ENCODE peak calls at places on chromosomes 6 and 20, in seven cellular contexts. E is left lung, A is lower lobe of right lung, P is neural progenitor cell, H is IMR-90, K is neural crest cell, R is kidney epithelial cell. T is an unnamed sample.

GRCh38 chr6:2482773-2483172 is 237.4 kb upstream of the GMDS start:
- DNase-seq in E (no peak), A (no peak), P (no peak), H (no peak), K (no peak), R (no peak), T (no peak)

GRCh38 chr6:6654599-6655575 is 66.4 kb downstream of the LY86 start:
- DNase-seq in E (peak), A (no peak), P (no peak), H (no peak), K (no peak), R (no peak), T (no peak)

GRCh38 chr20:54874718-54875117 is 399.3 kb downstream of the DOK5 start:
- DNase-seq in E (no peak), A (no peak), P (no peak), H (no peak), K (no peak), R (no peak), T (no peak)

GRCh38 chr20:21031666-21032065 is 74.5 kb downstream of the LINC00237 start:
- DNase-seq in E (no peak), A (no peak), P (no peak), H (no peak), K (no peak), R (no peak), T (no peak)

GRCh38 chr6:88166901-88167624 is 916 bp upstream of the CNR1 start:
- DNase-seq in E (no peak), A (peak), P (peak), H (no peak), K (peak), R (no peak), T (peak)

GRCh38 chr6:130033999-130034814 is 15.8 kb downstream of the L3MBTL3 start:
- DNase-seq in E (no peak), A (no peak), P (no peak), H (peak), K (no peak), R (no peak), T (no peak)

GRCh38 chr6:124870611-124871201 is 91.5 kb upstream of the RNF217 start:
- DNase-seq in E (no peak), A (no peak), P (peak), H (peak), K (no peak), R (no peak), T (no peak)

GRCh38 chr6:129175066-129175465 is 292.1 kb downstream of the LAMA2 start:
- DNase-seq in E (no peak), A (no peak), P (no peak), H (no peak), K (no peak), R (no peak), T (no peak)

GRCh38 chr6:1916334-1916985 is 306.7 kb downstream of the FOXC1 start:
- DNase-seq in E (no peak), A (no peak), P (no peak), H (peak), K (no peak), R (peak), T (no peak)

GRCh38 chr20:2690718-2691117 is 1.9 kb upstream of the EBF4 start:
- DNase-seq in E (no peak), A (no peak), P (no peak), H (no peak), K (no peak), R (no peak), T (no peak)

GRCh38 chr20:44580581-44581268 is 1.7 kb upstream of the PKIG start:
- DNase-seq in E (no peak), A (no peak), P (no peak), H (no peak), K (no peak), R (no peak), T (no peak)

GRCh38 chr6:20835315-20836010 is 301.2 kb downstream of the CDKAL1 start:
- DNase-seq in E (no peak), A (no peak), P (no peak), H (no peak), K (no peak), R (no peak), T (no peak)

GRCh38 chr6:99588618-99589289 is 17.9 kb upstream of the PRDM13 start:
- DNase-seq in E (peak), A (peak), P (peak), H (peak), K (peak), R (peak), T (peak)

GRCh38 chr6:3741477-3741871 is 10.0 kb downstream of the PXDC1 start:
- DNase-seq in E (no peak), A (no peak), P (peak), H (no peak), K (no peak), R (no peak), T (no peak)

GRCh38 chr6:168232046-168232445 is 87.5 kb downstream of the DACT2 start:
- DNase-seq in E (no peak), A (no peak), P (no peak), H (no peak), K (no peak), R (no peak), T (no peak)

GRCh38 chr6:2973656-2974055 is 2.3 kb upstream of the SERPINB6 start:
- DNase-seq in E (no peak), A (no peak), P (no peak), H (no peak), K (no peak), R (no peak), T (no peak)

GRCh38 chr6:157139054-157139708 is 184.1 kb downstream of the TMEM242 start:
- DNase-seq in E (no peak), A (no peak), P (peak), H (no peak), K (no peak), R (no peak), T (peak)

GRCh38 chr6:169167581-169168301 is 85.9 kb downstream of the THBS2 start:
- DNase-seq in E (no peak), A (no peak), P (no peak), H (peak), K (no peak), R (no peak), T (no peak)

DNA sequence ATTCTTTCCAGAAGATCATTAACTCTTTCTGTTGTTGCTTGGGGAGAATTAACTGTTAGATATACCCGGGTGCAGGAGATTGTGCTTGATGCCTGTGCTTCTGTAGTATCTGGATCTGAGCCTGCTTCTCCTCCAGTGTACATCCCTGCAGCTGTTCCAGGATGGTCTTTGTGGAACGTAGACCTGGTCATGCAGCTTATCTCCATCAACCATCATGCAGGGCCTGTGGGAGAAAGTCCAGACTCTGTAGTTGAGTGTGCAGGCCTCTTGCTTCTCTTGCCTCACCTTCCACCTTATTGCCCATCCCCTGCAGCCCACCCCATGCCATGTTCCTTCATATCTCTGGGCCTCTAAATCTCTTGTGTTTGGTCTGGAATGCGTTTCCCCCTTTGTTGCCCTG is 75.3 kb upstream of the VSTM2L start:
- DNase-seq in E (no peak), A (no peak), P (no peak), H (no peak), K (no peak), R (no peak), T (no peak)
- TF ChIP-seq CTCF in E (no peak), A (no peak), P (no peak), H (no peak), K (no peak), R (no peak), T (no peak)

GRCh38 chr20:62501801-62502495 is 26.2 kb upstream of the GATA5 start:
- DNase-seq in E (no peak), A (no peak), P (no peak), H (peak), K (no peak), R (peak), T (no peak)

GRCh38 chr20:62498874-62499273 is 23.1 kb upstream of the GATA5 start:
- DNase-seq in E (no peak), A (no peak), P (no peak), H (no peak), K (no peak), R (no peak), T (no peak)

GRCh38 chr20:62502496-62503095 is 26.8 kb upstream of the GATA5 start:
- DNase-seq in E (no peak), A (no peak), P (no peak), H (no peak), K (no peak), R (no peak), T (no peak)

GRCh38 chr20:62499758-62500236 is 24.0 kb upstream of the GATA5 start:
- DNase-seq in E (no peak), A (no peak), P (no peak), H (no peak), K (no peak), R (no peak), T (no peak)

GRCh38 chr20:62500237-62500864 is 24.6 kb upstream of the GATA5 start:
- DNase-seq in E (peak), A (peak), P (peak), H (peak), K (peak), R (peak), T (peak)
- TF ChIP-seq CTCF in E (peak), A (peak), P (peak), H (peak), K (peak), R (peak), T (peak)

GRCh38 chr6:119078449-119079287 is at the start of gene FAM184A:
- DNase-seq in E (peak), A (peak), P (peak), H (peak), K (peak), R (no peak), T (peak)
- TF ChIP-seq CTCF in E (no peak), A (peak), P (peak), H (no peak), K (peak), R (peak), T (peak)

GRCh38 chr6:112282217-112282616 is 27.9 kb upstream of the LAMA4 start:
- DNase-seq in E (peak), A (peak), P (peak), H (peak), K (peak), R (peak), T (peak)
- TF ChIP-seq CTCF in E (no peak), A (peak), P (peak), H (peak), K (peak), R (peak), T (no peak)

GRCh38 chr6:43256670-43257664 is 13.7 kb downstream of the TTBK1 start:
- DNase-seq in E (no peak), A (no peak), P (no peak), H (no peak), K (no peak), R (no peak), T (no peak)

GRCh38 chr6:43255408-43256054 is 12.2 kb downstream of the TTBK1 start:
- DNase-seq in E (no peak), A (no peak), P (no peak), H (no peak), K (no peak), R (no peak), T (no peak)

GRCh38 chr6:43254846-43255245 is 11.6 kb downstream of the TTBK1 start:
- DNase-seq in E (no peak), A (no peak), P (no peak), H (no peak), K (no peak), R (no peak), T (no peak)

GRCh38 chr6:43253401-43253800 is 10.1 kb downstream of the TTBK1 start:
- DNase-seq in E (no peak), A (no peak), P (no peak), H (no peak), K (no peak), R (no peak), T (no peak)

DNA sequence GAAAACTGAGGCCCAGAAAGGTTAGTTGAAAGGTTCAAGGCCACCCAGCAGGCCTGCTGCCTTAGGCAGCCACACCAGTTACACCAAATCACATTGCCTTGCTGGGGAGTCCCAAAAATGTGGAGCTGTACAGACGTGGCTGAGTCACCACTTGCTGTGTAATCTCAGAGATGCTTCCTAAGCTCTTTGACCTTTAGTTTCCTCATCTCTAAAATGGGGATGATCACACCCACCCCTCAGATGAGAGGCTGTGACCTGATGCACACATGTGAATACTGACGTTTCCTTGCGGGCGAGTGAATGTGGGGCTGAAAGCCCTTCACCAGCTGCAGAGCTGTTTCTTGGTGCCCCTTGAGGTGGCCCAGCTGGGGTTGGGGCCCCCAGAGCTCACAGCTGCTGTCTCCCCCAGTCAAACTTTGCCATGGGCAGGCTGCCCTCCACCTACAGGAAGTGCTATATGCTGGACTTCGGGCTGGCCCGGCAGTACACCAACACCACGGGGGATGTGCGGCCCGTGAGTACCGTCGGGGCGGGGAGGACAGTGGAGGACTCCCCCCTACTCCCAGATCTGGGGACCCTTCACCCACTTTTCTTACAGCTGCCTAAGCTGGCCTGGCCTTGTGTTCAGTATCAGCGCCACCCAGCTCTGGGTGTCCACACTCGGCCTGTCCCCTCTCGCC is 11.0 kb downstream of the TTBK1 start:
- DNase-seq in E (no peak), A (no peak), P (no peak), H (peak), K (no peak), R (no peak), T (no peak)
- TF ChIP-seq CTCF in E (no peak), A (no peak), P (no peak), H (no peak), K (no peak), R (no peak), T (no peak)

GRCh38 chr6:141988954-141989705 is 143.6 kb upstream of the GJE1 start:
- DNase-seq in E (no peak), A (no peak), P (peak), H (peak), K (peak), R (peak), T (peak)
- TF ChIP-seq CTCF in E (peak), A (peak), P (peak), H (peak), K (peak), R (peak), T (peak)

GRCh38 chr20:600141-600540 is 10.0 kb downstream of the TCF15 start:
- DNase-seq in E (no peak), A (no peak), P (no peak), H (no peak), K (no peak), R (no peak), T (no peak)

GRCh38 chr20:600736-601135 is 9.4 kb downstream of the TCF15 start:
- DNase-seq in E (no peak), A (no peak), P (no peak), H (no peak), K (no peak), R (no peak), T (no peak)

GRCh38 chr20:605237-605636 is 4.9 kb downstream of the TCF15 start:
- DNase-seq in E (no peak), A (no peak), P (no peak), H (no peak), K (no peak), R (no peak), T (no peak)

GRCh38 chr20:602357-602970 is 7.6 kb downstream of the TCF15 start:
- DNase-seq in E (no peak), A (peak), P (no peak), H (no peak), K (no peak), R (no peak), T (no peak)

DNA sequence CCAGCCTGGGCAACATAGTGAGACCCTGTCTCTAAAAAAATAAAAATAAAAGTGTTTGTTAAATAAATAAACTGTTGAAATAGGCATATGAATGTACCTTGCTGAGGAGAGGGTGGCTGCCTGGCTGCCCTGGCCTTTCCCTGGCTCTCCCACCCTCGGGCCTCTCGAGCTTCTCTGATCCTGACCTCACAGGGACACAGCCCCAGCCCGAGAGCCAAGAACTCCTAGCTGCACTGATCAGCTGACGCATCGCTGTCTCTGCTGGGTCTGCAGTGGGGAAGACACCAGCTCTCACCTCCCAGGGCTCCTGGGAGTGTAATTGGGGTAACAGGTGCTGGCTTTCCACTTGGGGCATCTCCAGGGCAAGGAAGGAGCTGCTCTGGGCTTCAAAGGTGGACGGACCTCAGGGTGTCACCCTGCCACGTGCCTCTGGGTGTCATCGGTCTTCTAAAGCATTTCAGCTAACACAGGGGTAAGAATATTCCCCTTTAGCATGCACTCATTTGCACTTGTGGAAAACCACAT is 6.9 kb downstream of the TCF15 start:
- DNase-seq in E (peak), A (peak), P (no peak), H (no peak), K (no peak), R (no peak), T (no peak)
- TF ChIP-seq CTCF in E (no peak), A (no peak), P (no peak), H (no peak), K (no peak), R (no peak), T (no peak)